ENCODE peak calls at places on chromosome 11, in five cellular contexts. W, S, C, H and R are unnamed samples.

GRCh38 chr11:129155745-129156144 is 36.4 kb downstream of the ARHGAP32 start:
- DNase-seq in H (no peak), S (no peak), W (no peak), C (no peak), R (no peak)

GRCh38 chr11:76621466-76621865 is 49.1 kb downstream of the LRRC32 start:
- DNase-seq in W (no peak), S (no peak), H (no peak), C (no peak), R (no peak)

GRCh38 chr11:94732617-94733292 is 35.4 kb upstream of the AMOTL1 start:
- DNase-seq in H (peak; percentile 91), C (no peak), W (peak; percentile 87), S (no peak), R (no peak)

GRCh38 chr11:1401001-1401445 is 11.3 kb downstream of the BRSK2 start:
- DNase-seq in H (no peak), C (no peak), S (no peak), W (no peak), R (no peak)

GRCh38 chr11:110968348-110969062 is 256.3 kb upstream of the ARHGAP20 start:
- DNase-seq in W (peak; percentile 46), H (peak; percentile 30), S (no peak), C (no peak), R (no peak)

GRCh38 chr11:95711162-95711944 is 78.2 kb downstream of the FAM76B start:
- DNase-seq in H (no peak), S (no peak), W (peak; percentile 14), C (no peak), R (no peak)

GRCh38 chr11:132100583-132100982 is 730.2 kb downstream of the NTM start:
- DNase-seq in H (no peak), S (no peak), C (no peak), W (no peak), R (no peak)

GRCh38 chr11:87304350-87304749 is 266.6 kb downstream of the TMEM135 start:
- DNase-seq in C (no peak), S (no peak), W (no peak), H (no peak), R (no peak)

GRCh38 chr11:93655047-93655446 is 6.4 kb upstream of the CEP295 start:
- DNase-seq in H (no peak), W (no peak), C (no peak), S (no peak), R (peak; percentile 16)

GRCh38 chr11:20008870-20009644 is 151.2 kb downstream of the DBX1 start:
- DNase-seq in C (no peak), S (no peak), H (no peak), W (no peak), R (no peak)

GRCh38 chr11:110297726-110298297 is 1.4 kb upstream of the RDX start:
- DNase-seq in C (no peak), H (no peak), S (no peak), W (no peak), R (no peak)

GRCh38 chr11:110629594-110629993 is 82.6 kb downstream of the ARHGAP20 start:
- DNase-seq in W (no peak), S (no peak), H (no peak), C (no peak), R (no peak)

GRCh38 chr11:34840736-34841386 is 75.3 kb downstream of the APIP start:
- DNase-seq in C (no peak), H (peak; percentile 18), S (no peak), W (peak; percentile 13), R (no peak)

GRCh38 chr11:115497303-115497702 is 6.9 kb downstream of the CADM1 start:
- DNase-seq in S (no peak), C (no peak), H (peak; percentile 22), W (no peak), R (no peak)

GRCh38 chr11:72627594-72628281 is 46.5 kb downstream of the PDE2A start:
- DNase-seq in C (no peak), H (no peak), W (no peak), S (no peak), R (no peak)

GRCh38 chr11:13959001-13959400 is 3.5 kb upstream of the SPON1 start:
- DNase-seq in H (no peak), C (no peak), W (no peak), S (no peak), R (no peak)

GRCh38 chr11:134530826-134531225 is 118.8 kb upstream of the B3GAT1 start:
- DNase-seq in H (no peak), C (no peak), W (no peak), S (no peak), R (no peak)

GRCh38 chr11:4863893-4864292 is 14.9 kb upstream of the OR51S1 start:
- DNase-seq in W (no peak), S (no peak), H (no peak), C (no peak), R (no peak)

GRCh38 chr11:111631666-111632039 is 29.4 kb downstream of the SIK2 start:
- DNase-seq in C (no peak), H (peak; percentile 52), S (no peak), W (peak; percentile 88), R (peak; percentile 78)

GRCh38 chr11:95680169-95680929 is 109.2 kb downstream of the FAM76B start:
- DNase-seq in S (no peak), C (no peak), H (peak; percentile 71), W (peak; percentile 85), R (no peak)

GRCh38 chr11:69655479-69656394 is 14.8 kb downstream of the CCND1 start:
- DNase-seq in S (no peak), W (peak; percentile 36), C (no peak), H (peak; percentile 34), R (no peak)

GRCh38 chr11:125085301-125086081 is 22.4 kb downstream of the SLC37A2 start:
- DNase-seq in H (no peak), C (no peak), S (no peak), W (no peak), R (no peak)

GRCh38 chr11:130337281-130338089 is 22.8 kb upstream of the ZBTB44 start:
- DNase-seq in S (no peak), H (no peak), W (no peak), C (no peak), R (no peak)

GRCh38 chr11:91459840-91460239 is 764.8 kb upstream of the FAT3 start:
- DNase-seq in S (no peak), C (no peak), W (no peak), H (no peak), R (no peak)

GRCh38 chr11:70080763-70081162 is 2.6 kb downstream of the ANO1 start:
- DNase-seq in H (no peak), S (no peak), C (no peak), W (no peak), R (peak; percentile 76)

GRCh38 chr11:8631395-8632110 is 37.5 kb upstream of the STK33 start:
- DNase-seq in H (peak; percentile 81), W (peak; percentile 93), S (no peak), C (no peak), R (no peak)

GRCh38 chr11:66569076-66569475 is 670 bp upstream of the CTSF start:
- DNase-seq in S (no peak), C (no peak), H (no peak), W (no peak), R (no peak)

GRCh38 chr11:67374571-67375276 is 1.3 kb upstream of the CLCF1 start:
- DNase-seq in C (no peak), S (no peak), H (no peak), W (no peak), R (no peak)

GRCh38 chr11:48091426-48092102 is 111.2 kb downstream of the PTPRJ start:
- DNase-seq in S (no peak), C (no peak), W (no peak), H (no peak), R (peak; percentile 73)

GRCh38 chr11:16958833-16959232 is 55.4 kb downstream of the PLEKHA7 start:
- DNase-seq in C (no peak), W (no peak), S (no peak), H (no peak), R (no peak)

GRCh38 chr11:72750086-72750485 is 2.1 kb downstream of the ARAP1 start:
- DNase-seq in H (no peak), S (no peak), C (no peak), W (no peak), R (no peak)

GRCh38 chr11:641806-642370 is 4.8 kb downstream of the DRD4 start:
- DNase-seq in W (no peak), H (no peak), C (no peak), S (no peak), R (no peak)

GRCh38 chr11:65903068-65903481 is 2.9 kb upstream of the FOSL1 start:
- DNase-seq in H (peak; percentile 95), S (no peak), C (no peak), W (peak; percentile 91), R (peak; percentile 68)

GRCh38 chr11:59822989-59823566 is 12.5 kb upstream of the MRPL16 start:
- DNase-seq in H (peak; percentile 74), W (peak; percentile 53), S (no peak), C (peak; percentile 30), R (peak; percentile 72)

GRCh38 chr11:74749127-74749964 is 697 bp downstream of the RNF169 start:
- DNase-seq in S (no peak), C (no peak), H (peak; percentile 49), W (peak; percentile 29), R (peak; percentile 64)
- H2BK120ac ChIP-seq in S (no peak overlapping the region), C (no peak overlapping the region), H (peak overlapping the region; percentile 95), W (peak overlapping the region; percentile 43), R (peak overlapping the region; percentile 84)

GRCh38 chr11:120467627-120468026 is 43.9 kb upstream of the GRIK4 start:
- DNase-seq in C (no peak), W (peak; percentile 48), H (no peak), S (no peak), R (no peak)

GRCh38 chr11:120471131-120471530 is 40.4 kb upstream of the GRIK4 start:
- DNase-seq in C (no peak), W (peak; percentile 89), S (no peak), H (peak; percentile 74), R (no peak)

DNA sequence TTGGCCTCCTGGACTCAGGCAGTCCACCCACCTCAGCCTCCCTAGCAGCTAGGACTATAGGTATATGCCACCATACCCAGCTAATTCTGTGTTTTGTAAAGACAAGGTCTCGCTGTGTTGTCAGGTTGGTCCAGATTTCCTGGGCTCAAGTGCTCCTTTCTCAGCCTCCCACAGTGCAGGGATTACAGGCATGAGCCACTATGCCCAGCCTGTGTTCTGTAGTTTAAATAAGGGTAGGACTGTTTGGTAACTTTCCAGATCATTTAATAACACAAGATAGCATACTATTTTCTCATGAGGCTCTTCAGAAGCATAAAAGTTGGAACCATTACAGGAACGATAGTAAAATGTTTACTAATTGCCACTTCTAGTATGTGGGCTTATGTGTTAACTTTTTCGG is 38.1 kb upstream of the GRIK4 start:
- DNase-seq in H (no peak), S (no peak), W (no peak), C (no peak), R (no peak)
- H3K36me3 ChIP-seq in H (peaks cover 19% of the 10 kb centered on the region), S (peaks cover 24% of the 10 kb centered on the region), W (peaks cover 42% of the 10 kb centered on the region), C (peaks cover 13% of the 10 kb centered on the region), R (peaks cover 11% of the 10 kb centered on the region)

GRCh38 chr11:36109850-36110606 is 166.2 kb downstream of the LDLRAD3 start:
- DNase-seq in W (no peak), S (peak; percentile 62), H (no peak), C (peak; percentile 76), R (no peak)
- H4K91ac ChIP-seq in W (no peak overlapping the region), S (peak overlapping the region; percentile 83), H (no peak overlapping the region), C (peak overlapping the region; percentile 16), R (no peak overlapping the region)

DNA sequence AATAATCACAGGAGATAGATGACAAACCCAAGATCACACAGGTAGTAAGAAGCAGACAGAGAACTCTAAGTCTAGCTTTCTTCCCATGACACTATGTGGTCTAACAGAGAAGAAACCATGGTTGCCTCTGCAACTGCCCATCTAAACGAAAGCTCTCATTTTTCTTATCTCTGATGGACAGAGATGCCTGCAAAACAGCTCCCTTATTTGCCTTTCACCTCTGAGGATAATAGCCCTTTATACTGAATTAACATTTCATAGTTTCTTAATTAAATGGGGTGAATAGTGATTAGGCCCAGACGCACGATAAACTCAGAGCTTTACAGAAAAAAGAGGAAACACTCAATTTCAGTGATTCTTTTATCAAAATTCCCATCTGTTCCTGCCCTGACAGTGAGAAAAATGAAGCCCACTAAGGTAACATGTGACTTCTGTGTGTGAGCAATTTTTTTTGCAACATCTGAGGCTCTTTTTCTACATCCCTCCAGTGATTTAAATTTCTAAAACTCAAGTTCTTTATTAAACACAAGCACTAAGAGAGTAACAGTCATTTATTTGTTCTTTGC is 24.6 kb downstream of the OR2AG2 start:
- DNase-seq in C (no peak), S (no peak), H (no peak), W (no peak), R (no peak)
- H2BK120ac ChIP-seq in C (no peak overlapping the region), S (no peak overlapping the region), H (no peak overlapping the region), W (no peak overlapping the region), R (no peak overlapping the region)